ENCODE peak calls at places on chromosome X, in ten cellular contexts. P, D, I, J, G, L, Y, N, T and F are unnamed samples.

GRCh38 chrX:56803849-56804681 is 75.0 kb downstream of the NBDY start:
- DNase-seq in G (no peak), Y (no peak), L (no peak), N (no peak), P (no peak), T (no peak), J (no peak), I (peak), D (no peak), F (no peak)

GRCh38 chrX:118218940-118219339 is 102.3 kb upstream of the KLHL13 start:
- DNase-seq in T (no peak), J (no peak), Y (no peak), G (no peak), I (no peak), N (no peak), D (no peak), P (no peak), L (no peak), F (no peak)

GRCh38 chrX:72479324-72480274 is 93.0 kb downstream of the HDAC8 start:
- DNase-seq in T (no peak), N (no peak), D (no peak), P (no peak), L (no peak), Y (no peak), J (no peak), G (no peak), I (no peak), F (no peak)

GRCh38 chrX:97372006-97372766 is 488.5 kb downstream of the RPA4 start:
- DNase-seq in G (no peak), N (peak), Y (no peak), T (no peak), L (no peak), J (no peak), P (no peak), D (no peak), I (no peak), F (no peak)

GRCh38 chrX:7372843-7373525 is 225.0 kb upstream of the PUDP start:
- DNase-seq in I (peak), D (peak), J (no peak), G (no peak), Y (no peak), N (no peak), P (no peak), L (no peak), T (peak), F (no peak)

GRCh38 chrX:153926863-153927685 is 1.0 kb upstream of the ARHGAP4 start:
- DNase-seq in D (peak), N (peak), L (peak), T (peak), J (peak), P (peak), G (no peak), Y (peak), I (peak), F (no peak)

GRCh38 chrX:153981231-153981630 is 8.7 kb downstream of the TMEM187 start:
- DNase-seq in T (no peak), Y (no peak), I (no peak), G (no peak), L (no peak), P (no peak), D (no peak), N (no peak), J (no peak), F (no peak)

GRCh38 chrX:18877472-18877871 is 106.4 kb downstream of the PHKA2 start:
- DNase-seq in Y (no peak), N (no peak), L (no peak), T (no peak), G (no peak), D (no peak), P (no peak), J (no peak), I (no peak), F (no peak)

GRCh38 chrX:9882669-9883446 is 84.3 kb upstream of the CLDN34 start:
- DNase-seq in I (no peak), D (peak), J (no peak), N (no peak), G (no peak), Y (no peak), L (no peak), T (peak), P (no peak), F (no peak)

GRCh38 chrX:48468247-48468671 is 1.8 kb downstream of the SLC38A5 start:
- DNase-seq in D (no peak), T (no peak), J (no peak), L (no peak), N (no peak), I (no peak), P (peak), G (no peak), Y (peak), F (no peak)

GRCh38 chrX:40105791-40106676 is 8.3 kb upstream of the BCOR start:
- DNase-seq in Y (no peak), G (peak), J (no peak), L (peak), N (no peak), I (peak), T (peak), P (peak), D (peak), F (peak)

GRCh38 chrX:23901065-23901464 is 6.7 kb downstream of the APOO start:
- DNase-seq in N (no peak), J (no peak), L (no peak), G (no peak), Y (no peak), T (peak), I (peak), P (no peak), D (peak), F (no peak)

GRCh38 chrX:38841766-38842165 is 40.5 kb downstream of the MID1IP1 start:
- DNase-seq in T (no peak), N (no peak), L (no peak), Y (no peak), D (no peak), P (no peak), I (no peak), J (no peak), G (no peak), F (no peak)

GRCh38 chrX:86171366-86171765 is 23.1 kb downstream of the DACH2 start:
- DNase-seq in N (no peak), G (peak), J (no peak), Y (no peak), D (peak), L (no peak), P (no peak), T (peak), I (peak), F (no peak)

GRCh38 chrX:1178580-1179057 is 33.8 kb downstream of the CRLF2 start:
- DNase-seq in Y (no peak), P (no peak), G (no peak), T (peak), D (peak), J (no peak), L (no peak), I (peak), N (no peak), F (peak)

GRCh38 chrX:45508459-45508858 is 307.8 kb upstream of the DIPK2B start:
- DNase-seq in Y (no peak), N (no peak), P (no peak), L (no peak), T (no peak), G (no peak), J (no peak), I (peak), D (no peak), F (no peak)

GRCh38 chrX:40778861-40779575 is 43.7 kb upstream of the MED14 start:
- DNase-seq in L (no peak), N (no peak), T (no peak), D (peak), J (no peak), G (no peak), I (peak), Y (no peak), P (no peak), F (no peak)

GRCh38 chrX:129626026-129626425 is 28.7 kb downstream of the APLN start:
- DNase-seq in N (peak), Y (no peak), I (peak), D (no peak), L (no peak), G (no peak), P (no peak), J (no peak), T (no peak), F (no peak)

GRCh38 chrX:152903589-152903988 is 5.7 kb downstream of the ZNF185 start:
- DNase-seq in G (no peak), T (no peak), D (no peak), I (no peak), N (no peak), P (no peak), J (no peak), L (no peak), Y (no peak), F (no peak)

GRCh38 chrX:131405497-131405896 is 116.4 kb upstream of the IGSF1 start:
- DNase-seq in T (no peak), P (no peak), I (peak), Y (no peak), N (no peak), D (no peak), G (no peak), J (no peak), L (no peak), F (no peak)

GRCh38 chrX:113384628-113385027 is 544.0 kb upstream of the AMOT start:
- DNase-seq in P (no peak), L (no peak), J (no peak), T (no peak), Y (no peak), G (no peak), I (peak), N (no peak), D (peak), F (no peak)

GRCh38 chrX:18883234-18883960 is 100.5 kb downstream of the PHKA2 start:
- DNase-seq in I (no peak), T (peak), P (no peak), Y (no peak), D (no peak), N (no peak), L (no peak), G (no peak), J (no peak), F (no peak)

GRCh38 chrX:2756534-2756933 is 4.7 kb downstream of the XG start:
- DNase-seq in Y (no peak), P (no peak), G (no peak), J (no peak), L (no peak), D (no peak), N (no peak), I (no peak), T (no peak), F (no peak)

GRCh38 chrX:138191998-138192397 is 519.5 kb downstream of the FGF13 start:
- DNase-seq in T (peak), I (peak), J (no peak), Y (no peak), D (peak), L (peak), P (no peak), N (peak), G (peak), F (no peak)

GRCh38 chrX:130055103-130055502 is 55.2 kb downstream of the ELF4 start:
- DNase-seq in T (no peak), N (no peak), I (no peak), J (no peak), L (no peak), Y (no peak), G (no peak), D (peak), P (no peak), F (no peak)

GRCh38 chrX:74133156-74133796 is 170.7 kb upstream of the ZCCHC13 start:
- DNase-seq in N (peak), T (peak), P (no peak), Y (peak), I (peak), L (peak), D (peak), J (peak), G (peak), F (no peak)

GRCh38 chrX:446243-446642 is 59.5 kb upstream of the PPP2R3B start:
- DNase-seq in J (no peak), T (no peak), P (no peak), Y (no peak), I (no peak), N (no peak), D (no peak), L (no peak), G (no peak), F (no peak)